ENCODE peak calls at places on chromosomes 4 and X, in five cellular contexts. One of them, this sample, is unnamed.

GRCh38 chr4:116233971-116234370 is 851.4 kb downstream of the TRAM1L1 start:
- DNase-seq in activated CD8-positive, alpha-beta T cell treated with anti-CD3 and anti-CD28 coated beads for 36 hours: no peak
- DNase-seq in H9: no peak
- DNase-seq in NCI-H524 treated with DMSO at 0.1 percent for 48 hours: no peak
- DNase-seq in dorsolateral prefrontal cortex: no peak
- DNase-seq in this sample: no peak

GRCh38 chr4:40240040-40240653 is 43.3 kb downstream of the RHOH start:
- DNase-seq in activated CD8-positive, alpha-beta T cell treated with anti-CD3 and anti-CD28 coated beads for 36 hours: peak; percentile 28
- DNase-seq in H9: no peak
- DNase-seq in NCI-H524 treated with DMSO at 0.1 percent for 48 hours: no peak
- DNase-seq in dorsolateral prefrontal cortex: no peak
- DNase-seq in this sample: no peak

GRCh38 chr4:38533024-38533556 is 130.9 kb upstream of the KLF3 start:
- DNase-seq in activated CD8-positive, alpha-beta T cell treated with anti-CD3 and anti-CD28 coated beads for 36 hours: no peak
- DNase-seq in H9: no peak
- DNase-seq in NCI-H524 treated with DMSO at 0.1 percent for 48 hours: no peak
- DNase-seq in dorsolateral prefrontal cortex: no peak
- DNase-seq in this sample: no peak

GRCh38 chrX:96407501-96407900 is 277.1 kb upstream of the DIAPH2 start:
- DNase-seq in activated CD8-positive, alpha-beta T cell treated with anti-CD3 and anti-CD28 coated beads for 36 hours: no peak
- DNase-seq in H9: no peak
- DNase-seq in NCI-H524 treated with DMSO at 0.1 percent for 48 hours: no peak
- DNase-seq in dorsolateral prefrontal cortex: no peak
- DNase-seq in this sample: no peak

GRCh38 chr4:81688085-81688484 is 216.4 kb upstream of the RASGEF1B start:
- DNase-seq in activated CD8-positive, alpha-beta T cell treated with anti-CD3 and anti-CD28 coated beads for 36 hours: no peak
- DNase-seq in H9: no peak
- DNase-seq in NCI-H524 treated with DMSO at 0.1 percent for 48 hours: no peak
- DNase-seq in dorsolateral prefrontal cortex: no peak
- DNase-seq in this sample: no peak

GRCh38 chr4:176999943-177000543 is 207.3 kb upstream of the VEGFC start:
- DNase-seq in activated CD8-positive, alpha-beta T cell treated with anti-CD3 and anti-CD28 coated beads for 36 hours: no peak
- DNase-seq in H9: no peak
- DNase-seq in NCI-H524 treated with DMSO at 0.1 percent for 48 hours: no peak
- DNase-seq in dorsolateral prefrontal cortex: no peak
- DNase-seq in this sample: no peak

GRCh38 chr4:104501290-104501689 is 6.6 kb upstream of the CXXC4 start:
- DNase-seq in activated CD8-positive, alpha-beta T cell treated with anti-CD3 and anti-CD28 coated beads for 36 hours: no peak
- DNase-seq in H9: no peak
- DNase-seq in NCI-H524 treated with DMSO at 0.1 percent for 48 hours: no peak
- DNase-seq in dorsolateral prefrontal cortex: no peak
- DNase-seq in this sample: no peak

GRCh38 chr4:164210377-164210776 is 543.6 kb upstream of the SMIM31 start:
- DNase-seq in activated CD8-positive, alpha-beta T cell treated with anti-CD3 and anti-CD28 coated beads for 36 hours: no peak
- DNase-seq in H9: no peak
- DNase-seq in NCI-H524 treated with DMSO at 0.1 percent for 48 hours: no peak
- DNase-seq in dorsolateral prefrontal cortex: no peak
- DNase-seq in this sample: no peak

GRCh38 chrX:40111868-40112267 is 14.1 kb upstream of the BCOR start:
- DNase-seq in activated CD8-positive, alpha-beta T cell treated with anti-CD3 and anti-CD28 coated beads for 36 hours: no peak
- DNase-seq in H9: no peak
- DNase-seq in NCI-H524 treated with DMSO at 0.1 percent for 48 hours: no peak
- DNase-seq in dorsolateral prefrontal cortex: no peak
- DNase-seq in this sample: peak; percentile 42

GRCh38 chrX:126376465-126376864 is 176.1 kb downstream of the DCAF12L1 start:
- DNase-seq in activated CD8-positive, alpha-beta T cell treated with anti-CD3 and anti-CD28 coated beads for 36 hours: no peak
- DNase-seq in H9: no peak
- DNase-seq in NCI-H524 treated with DMSO at 0.1 percent for 48 hours: no peak
- DNase-seq in dorsolateral prefrontal cortex: no peak
- DNase-seq in this sample: no peak

GRCh38 chrX:104330966-104331365 is 76.2 kb upstream of the ESX1 start:
- DNase-seq in activated CD8-positive, alpha-beta T cell treated with anti-CD3 and anti-CD28 coated beads for 36 hours: no peak
- DNase-seq in H9: no peak
- DNase-seq in NCI-H524 treated with DMSO at 0.1 percent for 48 hours: no peak
- DNase-seq in dorsolateral prefrontal cortex: no peak
- DNase-seq in this sample: no peak

GRCh38 chr4:44194365-44194764 is 254.2 kb downstream of the KCTD8 start:
- DNase-seq in activated CD8-positive, alpha-beta T cell treated with anti-CD3 and anti-CD28 coated beads for 36 hours: no peak
- DNase-seq in H9: no peak
- DNase-seq in NCI-H524 treated with DMSO at 0.1 percent for 48 hours: no peak
- DNase-seq in dorsolateral prefrontal cortex: no peak
- DNase-seq in this sample: no peak

This sample was measured in KBM-7.